ENCODE peak calls at places on chromosomes 11 and 22, in four cellular contexts. K is K562, H is WTC11, S is HepG2. C is an unnamed sample.

GRCh38 chr11:96306933-96307747 is 35.9 kb downstream of the MAML2 start:
- DNase-seq in S (peak; percentile 81), H (no peak), K (peak; percentile 26), C (peak; percentile 94)

GRCh38 chr11:71474771-71475483 is 21.9 kb downstream of the NADSYN1 start:
- DNase-seq in K (no peak), H (no peak), S (no peak), C (no peak)

GRCh38 chr11:57459112-57460016 is 964 bp upstream of the RTN4RL2 start:
- DNase-seq in K (no peak), S (no peak), H (peak; percentile 41), C (no peak)

GRCh38 chr11:125162743-125163142 is 1.8 kb upstream of the PKNOX2 start:
- DNase-seq in H (no peak), S (no peak), K (no peak), C (no peak)

GRCh38 chr22:40044870-40045834 is 50.4 kb downstream of the FAM83F start:
- DNase-seq in K (peak; percentile 79), H (peak; percentile 65), S (peak; percentile 20), C (peak; percentile 25)

GRCh38 chr11:119691020-119691666 is 37.9 kb downstream of the NECTIN1 start:
- DNase-seq in K (peak; percentile 35), H (no peak), S (no peak), C (no peak)

GRCh38 chr22:24486501-24486921 is 8.6 kb upstream of the UPB1 start:
- DNase-seq in K (no peak), H (no peak), S (peak; percentile 44), C (no peak)

GRCh38 chr11:47204633-47204989 is 10.2 kb upstream of the DDB2 start:
- DNase-seq in K (no peak), H (no peak), S (no peak), C (peak; percentile 46)

GRCh38 chr22:36457688-36458450 is 23.6 kb downstream of the TXN2 start:
- DNase-seq in K (no peak), H (no peak), S (no peak), C (no peak)

GRCh38 chr11:46290598-46291309 is 13.3 kb downstream of the CREB3L1 start:
- DNase-seq in K (peak; percentile 87), H (peak; percentile 91), S (no peak), C (no peak)

GRCh38 chr11:59901306-59901705 is 22.7 kb downstream of the OOSP3 start:
- DNase-seq in S (no peak), H (no peak), K (no peak), C (no peak)

DNA sequence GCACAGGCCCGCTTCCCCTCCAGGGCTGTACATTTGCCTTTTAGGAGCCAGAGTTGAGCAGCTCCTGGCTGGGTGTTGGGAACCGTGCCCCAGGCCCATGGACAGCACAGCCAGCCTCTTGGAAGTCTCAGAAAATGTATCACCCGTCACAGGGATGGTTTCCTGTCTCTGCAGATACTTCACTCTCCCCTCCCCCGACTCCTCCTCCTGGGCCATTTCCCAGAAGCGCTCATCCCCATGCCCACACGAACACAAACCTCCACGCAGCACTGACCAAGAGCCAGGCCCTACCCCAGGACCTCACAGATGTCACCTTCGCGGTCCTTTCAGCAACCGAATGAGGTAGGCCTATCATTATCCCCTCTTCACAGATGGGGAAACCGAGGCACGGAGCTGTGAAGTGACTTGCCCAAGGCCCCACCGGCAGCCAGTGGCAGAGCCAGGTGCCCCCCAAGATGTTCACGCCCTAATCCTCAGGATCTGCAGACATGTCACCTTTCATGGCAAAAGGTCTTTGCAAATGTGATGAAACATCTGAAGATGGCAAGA is 13.0 kb upstream of the PPARA start:
- DNase-seq in K (no peak), H (no peak), S (no peak), C (no peak)
- TF ChIP-seq ESRRA in K (no peak), H (no peak), S (no peak), C (no peak)

GRCh38 chr22:48275412-48275811 is 1513.0 kb downstream of the TBC1D22A start:
- DNase-seq in H (no peak), S (no peak), K (no peak), C (no peak)

GRCh38 chr22:48276933-48277867 is 1514.8 kb downstream of the TBC1D22A start:
- DNase-seq in H (no peak), S (no peak), K (no peak), C (no peak)

GRCh38 chr22:48279465-48279765 is 1517.0 kb downstream of the TBC1D22A start:
- DNase-seq in S (no peak), H (no peak), K (no peak), C (no peak)

GRCh38 chr22:48278620-48279464 is 1516.4 kb downstream of the TBC1D22A start:
- DNase-seq in K (no peak), S (no peak), H (no peak), C (no peak)

GRCh38 chr22:48277868-48278581 is 1515.6 kb downstream of the TBC1D22A start:
- DNase-seq in K (no peak), H (no peak), S (no peak), C (no peak)
- TF ChIP-seq JUN in K (no peak), H (no peak), S (no peak), C (no peak)

GRCh38 chr11:66637557-66638176 is 836 bp upstream of the RBM4 start:
- DNase-seq in K (no peak), S (no peak), H (no peak), C (no peak)

GRCh38 chr11:66636411-66636810 is 2.1 kb upstream of the RBM4 start:
- DNase-seq in H (no peak), S (no peak), K (no peak), C (no peak)

GRCh38 chr11:66639066-66639813 is 737 bp downstream of the RBM4 start:
- DNase-seq in S (peak; percentile 29), H (no peak), K (no peak), C (peak; percentile 31)

GRCh38 chr11:66641834-66642233 is 3.3 kb downstream of the RBM4 start:
- DNase-seq in H (no peak), K (no peak), S (no peak), C (no peak)

GRCh38 chr11:66638177-66639065 is at the start of gene RBM4:
- DNase-seq in H (peak; percentile 97), S (peak; percentile 99), K (peak; percentile 95), C (peak; percentile 99)
- TF ChIP-seq CTCF in H (no peak), S (peak; percentile 29), K (no peak), C (peak; percentile 6)

DNA sequence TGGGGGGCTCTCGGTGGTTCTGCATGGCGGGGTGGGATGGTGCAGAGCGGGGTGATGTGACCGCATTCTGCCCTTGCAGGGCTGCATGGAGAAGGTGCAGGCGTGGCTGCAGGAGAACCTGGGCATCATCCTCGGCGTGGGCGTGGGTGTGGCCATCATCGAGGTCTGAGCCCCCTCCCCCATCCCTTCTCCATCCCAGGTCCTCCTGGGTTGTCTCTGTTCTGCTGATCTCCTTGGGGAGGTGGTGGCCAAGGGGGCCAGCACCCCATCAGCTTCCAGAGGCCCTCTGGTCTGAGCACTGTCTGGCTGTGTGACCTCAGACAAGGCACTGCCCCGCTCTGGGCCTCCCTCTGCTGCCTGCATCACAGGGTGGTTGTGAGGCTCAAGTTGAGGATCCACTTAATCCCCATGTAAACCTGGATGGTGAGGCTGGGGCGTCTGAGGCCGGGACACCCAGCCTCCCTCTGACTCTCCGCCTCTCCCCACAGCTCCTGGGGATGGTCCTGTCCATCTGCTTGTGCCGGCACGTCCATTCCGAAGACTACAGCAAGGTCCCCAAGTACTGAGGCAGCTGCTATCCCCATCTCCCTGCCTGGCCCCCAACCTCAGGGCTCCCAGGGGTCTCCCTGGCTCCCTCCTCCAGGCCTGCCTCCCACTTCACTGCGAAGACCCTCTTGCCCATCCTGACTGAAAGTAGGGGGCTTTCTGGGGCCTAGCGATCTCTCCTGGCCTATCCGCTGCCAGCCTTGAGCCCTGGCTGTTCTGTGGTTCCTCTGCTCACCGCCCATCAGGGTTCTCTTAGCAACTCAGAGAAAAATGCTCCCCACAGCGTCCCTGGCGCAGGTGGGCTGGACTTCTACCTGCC is 53.3 kb downstream of the CD82 start:
- DNase-seq in S (no peak), K (no peak), H (no peak), C (no peak)
- TF ChIP-seq ESRRA in S (no peak), K (no peak), H (no peak), C (no peak)

GRCh38 chr11:13277719-13278619 is at the start of gene BMAL1:
- DNase-seq in K (no peak), S (no peak), H (peak; percentile 39), C (peak; percentile 28)
- TF ChIP-seq JUN in K (no peak), S (no peak), H (no peak), C (no peak)

DNA sequence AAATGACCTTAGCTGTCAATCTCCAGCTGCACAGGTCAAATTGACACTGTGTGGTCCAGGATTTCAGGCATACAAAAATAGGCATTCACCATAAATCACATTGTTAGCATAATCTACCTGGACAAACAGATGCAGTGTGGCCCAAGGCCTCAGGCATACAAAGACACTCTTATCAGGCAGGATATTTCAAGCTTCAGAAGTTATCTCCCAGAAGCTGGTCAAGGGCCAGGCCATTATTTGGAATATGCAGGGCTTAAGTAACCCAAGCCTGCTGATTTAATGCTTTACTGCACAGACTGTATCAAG is 25.5 kb upstream of the HORMAD2 start:
- DNase-seq in K (no peak), H (no peak), S (peak; percentile 92), C (no peak)
- TF ChIP-seq CTCF in K (no peak), H (no peak), S (no peak), C (no peak)

DNA sequence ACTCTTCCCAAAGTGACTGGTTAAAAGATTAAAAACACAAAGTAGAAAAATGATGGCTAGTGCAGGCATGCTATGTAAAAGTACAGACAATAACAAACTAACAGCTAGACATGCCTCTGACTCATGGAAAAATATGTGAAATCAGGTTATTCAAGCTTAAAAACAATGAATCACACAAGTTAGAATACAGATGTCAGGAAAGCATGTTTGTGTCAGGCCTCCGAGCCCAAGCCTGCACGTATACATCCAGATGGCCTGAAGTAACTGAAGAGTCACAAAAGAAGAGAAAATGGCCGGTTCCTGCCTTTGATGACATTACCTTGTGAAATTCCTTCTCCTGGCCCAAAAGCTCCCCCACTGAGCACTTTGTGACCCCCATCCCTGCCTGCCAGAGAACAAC is 110.1 kb downstream of the NOX4 start:
- DNase-seq in K (no peak), S (no peak), H (no peak), C (peak; percentile 7)
- TF ChIP-seq ESRRA in K (no peak), S (no peak), H (no peak), C (no peak)

GRCh38 chr11:20243974-20244373 is 83.7 kb upstream of the DBX1 start:
- DNase-seq in S (no peak), H (no peak), K (no peak), C (no peak)
- TF ChIP-seq JUN in S (no peak), H (no peak), K (no peak), C (no peak)

GRCh38 chr11:2835768-2836150 is 49.8 kb downstream of the CDKN1C start:
- DNase-seq in K (no peak), S (no peak), H (no peak), C (no peak)

GRCh38 chr11:2838091-2838490 is 47.5 kb downstream of the CDKN1C start:
- DNase-seq in S (no peak), K (no peak), H (no peak), C (no peak)

GRCh38 chr11:2836335-2837095 is 49.1 kb downstream of the CDKN1C start:
- DNase-seq in K (peak; percentile 33), H (no peak), S (no peak), C (no peak)

GRCh38 chr11:2837651-2838050 is 47.9 kb downstream of the CDKN1C start:
- DNase-seq in K (no peak), S (no peak), H (no peak), C (no peak)

DNA sequence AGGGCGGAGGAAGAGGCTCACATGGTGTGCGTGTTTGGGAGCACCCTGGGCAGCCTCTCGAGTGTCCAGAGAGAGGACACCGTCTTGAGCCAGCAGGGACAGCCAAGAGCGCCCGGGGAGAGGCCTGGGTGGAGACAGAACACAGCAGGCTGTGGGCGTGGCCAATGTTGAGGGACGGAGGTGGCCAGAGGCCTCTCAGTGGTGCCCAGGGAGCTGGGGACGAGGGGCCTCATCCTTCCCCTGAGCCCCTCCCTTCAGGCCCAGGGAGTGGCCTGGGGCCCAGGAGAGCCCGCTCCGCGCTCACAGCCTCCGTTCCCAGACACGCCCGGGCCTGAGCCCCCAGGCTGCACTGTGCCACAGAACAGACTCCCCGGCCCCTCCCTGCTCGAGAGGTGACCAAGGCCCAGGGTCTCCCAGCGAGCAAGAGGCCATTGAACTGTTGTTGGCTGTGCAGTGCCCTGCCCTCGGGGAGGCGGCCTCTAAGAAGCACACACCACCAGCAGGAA is 48.4 kb downstream of the CDKN1C start:
- DNase-seq in H (peak; percentile 63), S (peak; percentile 62), K (peak; percentile 85), C (peak; percentile 28)
- TF ChIP-seq CTCF in H (no peak), S (peak; percentile 13), K (peak; percentile 67), C (no peak)